ENCODE peak calls at places on chromosomes 5 and 9, in ten cellular contexts. H is effector memory CD4-positive, alpha-beta T cell; U is right lobe of liver; M is fibroblast of mammary gland; T is left lung; O is endodermal cell; A is CD4-positive, CD25-positive, alpha-beta regulatory T cell; X is cardiac muscle cell; Q is stomach; B is psoas muscle. D is an unnamed sample.

GRCh38 chr5:133906303-133906702 is 62.1 kb downstream of the C5orf15 start:
- DNase-seq in O (peak; percentile 63), U (no peak), H (no peak), A (no peak), X (no peak), B (no peak), M (no peak), Q (no peak), T (no peak), D (no peak)

GRCh38 chr5:12023614-12024241 is 119.5 kb upstream of the CTNND2 start:
- DNase-seq in Q (no peak), O (no peak), X (peak; percentile 70), M (peak; percentile 45), A (no peak), U (no peak), H (no peak), B (no peak), T (no peak), D (peak; percentile 19)

GRCh38 chr9:20191239-20191840 is 402.5 kb upstream of the SLC24A2 start:
- DNase-seq in O (no peak), M (no peak), T (no peak), A (no peak), B (no peak), H (no peak), U (no peak), X (no peak), Q (no peak), D (no peak)

GRCh38 chr9:3526903-3527652 is 1.3 kb upstream of the RFX3 start:
- DNase-seq in Q (no peak), O (peak; percentile 82), B (peak; percentile 13), U (no peak), T (no peak), A (no peak), H (no peak), X (peak; percentile 57), M (peak; percentile 25), D (no peak)

GRCh38 chr9:90637626-90638025 is 5.0 kb downstream of the DIRAS2 start:
- DNase-seq in O (no peak), B (no peak), A (no peak), T (no peak), H (no peak), U (no peak), X (no peak), M (no peak), Q (no peak), D (no peak)

GRCh38 chr5:136066705-136067271 is 38.0 kb downstream of the TGFBI start:
- DNase-seq in M (peak; percentile 76), Q (no peak), H (no peak), O (peak; percentile 55), B (peak; percentile 33), A (no peak), X (no peak), U (peak; percentile 60), T (no peak), D (no peak)

GRCh38 chr9:138068601-138069035 is 191.0 kb downstream of the CACNA1B start:
- DNase-seq in O (peak; percentile 53), X (no peak), U (peak; percentile 27), Q (peak; percentile 15), H (no peak), B (no peak), T (no peak), A (no peak), M (no peak), D (peak; percentile 42)

GRCh38 chr9:105690742-105691141 is 3.6 kb upstream of the TMEM38B start:
- DNase-seq in M (no peak), U (no peak), H (no peak), B (no peak), X (no peak), A (no peak), O (no peak), Q (no peak), T (no peak), D (no peak)

GRCh38 chr5:151905639-151906038 is 19.0 kb downstream of the GLRA1 start:
- DNase-seq in X (no peak), H (no peak), T (no peak), U (no peak), O (no peak), A (no peak), Q (no peak), M (no peak), B (no peak), D (no peak)

GRCh38 chr5:14781106-14781505 is 90.5 kb downstream of the ANKH start:
- DNase-seq in O (no peak), A (no peak), T (no peak), Q (no peak), U (no peak), X (no peak), H (no peak), B (no peak), M (peak; percentile 32), D (no peak)

GRCh38 chr5:8908055-8908683 is 637.7 kb downstream of the SEMA5A start:
- DNase-seq in X (peak; percentile 45), B (no peak), A (no peak), O (peak; percentile 91), T (no peak), Q (no peak), H (no peak), U (no peak), M (peak; percentile 50), D (peak; percentile 28)

GRCh38 chr5:65142511-65143011 is 339.2 kb downstream of the ADAMTS6 start:
- DNase-seq in H (no peak), Q (no peak), O (peak; percentile 73), X (no peak), U (no peak), B (no peak), A (no peak), M (peak; percentile 84), T (no peak), D (peak; percentile 41)

GRCh38 chr5:133750356-133750755 is 138.0 kb upstream of the FSTL4 start:
- DNase-seq in O (peak; percentile 24), U (no peak), X (no peak), Q (no peak), H (no peak), B (no peak), T (no peak), A (no peak), M (no peak), D (no peak)

GRCh38 chr9:125749287-125749935 is 2.2 kb downstream of the PBX3 start:
- DNase-seq in M (no peak), H (no peak), Q (no peak), A (no peak), U (no peak), T (no peak), O (no peak), B (no peak), X (no peak), D (no peak)
- H3K4me3 ChIP-seq in M (peak overlapping the region; percentile 75), H (no peak overlapping the region), Q (peak overlapping the region; percentile 83), A (peak overlapping the region; percentile 89), U (no peak overlapping the region), T (peak overlapping the region; percentile 82), O (peak overlapping the region; percentile 90), B (peak overlapping the region; percentile 87), X (peak overlapping the region; percentile 67), D (peak overlapping the region; percentile 91)

GRCh38 chr5:134949335-134949734 is 18.4 kb upstream of the CATSPER3 start:
- DNase-seq in Q (no peak), U (no peak), M (peak; percentile 5), H (no peak), B (no peak), X (no peak), T (no peak), O (no peak), A (no peak), D (no peak)
- H3K4me3 ChIP-seq in Q (no peak overlapping the region), U (no peak overlapping the region), M (no peak overlapping the region), H (no peak overlapping the region), B (no peak overlapping the region), X (no peak overlapping the region), T (no peak overlapping the region), O (no peak overlapping the region), A (no peak overlapping the region), D (no peak overlapping the region)

GRCh38 chr5:36606437-36607113 is at the start of gene SLC1A3:
- DNase-seq in A (no peak), Q (peak; percentile 46), T (peak; percentile 74), B (peak; percentile 34), H (no peak), O (peak; percentile 86), X (peak; percentile 73), M (peak; percentile 86), U (peak; percentile 65), D (peak; percentile 34)

GRCh38 chr5:36606052-36606436 is 362 bp upstream of the SLC1A3 start:
- DNase-seq in U (no peak), B (no peak), X (no peak), A (no peak), H (no peak), Q (no peak), M (peak; percentile 22), O (no peak), T (no peak), D (no peak)

GRCh38 chr5:36610629-36611028 is 4.2 kb downstream of the SLC1A3 start:
- DNase-seq in X (no peak), A (no peak), M (no peak), O (no peak), B (no peak), Q (no peak), U (no peak), H (no peak), T (no peak), D (no peak)

GRCh38 chr5:36607114-36607561 is 732 bp downstream of the SLC1A3 start:
- DNase-seq in U (no peak), M (peak; percentile 62), O (peak; percentile 77), H (no peak), T (peak; percentile 43), Q (no peak), B (peak; percentile 25), X (peak; percentile 72), A (no peak), D (no peak)

DNA sequence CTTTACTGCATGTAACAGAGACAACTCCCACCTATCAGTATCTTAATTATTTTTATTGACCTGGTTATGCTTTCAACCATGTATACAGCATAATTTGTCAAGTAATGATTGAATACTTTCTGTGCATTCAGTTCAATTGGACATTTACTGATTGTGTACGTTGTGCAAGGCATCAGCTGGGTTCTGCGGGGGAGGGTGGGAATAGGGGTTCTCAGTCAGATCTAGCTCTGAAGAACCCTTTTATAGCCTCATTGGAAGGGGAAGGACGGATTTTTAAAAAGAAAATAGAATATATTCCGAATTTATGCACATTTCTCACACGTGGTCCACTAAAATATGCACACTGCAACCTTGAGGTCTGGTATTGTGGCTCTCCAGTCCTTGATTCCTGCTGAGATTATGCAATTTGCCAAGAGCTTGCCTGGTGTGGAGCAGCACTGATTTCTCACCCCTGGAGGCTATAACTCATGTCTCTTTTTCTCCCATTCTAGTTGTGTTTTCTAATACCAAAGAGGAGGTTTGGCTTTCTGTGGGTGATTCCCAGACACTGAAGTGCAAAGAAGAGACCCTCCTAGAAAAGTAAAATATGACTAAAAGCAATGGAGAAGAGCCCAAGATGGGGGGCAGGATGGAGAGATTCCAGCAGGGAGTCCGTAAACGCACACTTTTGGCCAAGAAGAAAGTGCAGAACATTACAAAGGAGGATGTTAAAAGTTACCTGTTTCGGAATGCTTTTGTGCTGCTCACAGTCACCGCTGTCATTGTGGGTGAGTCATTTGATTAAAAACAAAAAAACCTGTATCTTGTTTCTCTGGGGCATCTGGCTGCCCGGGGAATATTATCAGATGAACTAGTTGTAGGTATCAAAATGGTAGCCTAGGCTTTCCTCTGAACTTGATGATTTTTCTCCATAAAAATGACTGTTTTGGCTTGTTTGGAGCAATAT is 1.7 kb downstream of the SLC1A3 start:
- DNase-seq in X (no peak), O (peak; percentile 44), Q (no peak), M (peak; percentile 62), B (no peak), H (no peak), A (no peak), U (no peak), T (no peak), D (no peak)
- H3K4me3 ChIP-seq in X (peak overlapping the region; percentile 88), O (peak overlapping the region; percentile 86), Q (peak overlapping the region; percentile 54), M (peak overlapping the region; percentile 72), B (peak overlapping the region; percentile 81), H (no peak overlapping the region), A (no peak overlapping the region), U (no peak overlapping the region), T (peak overlapping the region; percentile 2), D (peak overlapping the region; percentile 43)

GRCh38 chr9:112173489-112174222 is 1.4 kb downstream of the SUSD1 start:
- DNase-seq in X (no peak), U (no peak), T (no peak), H (no peak), A (no peak), O (no peak), M (no peak), Q (no peak), B (no peak), D (no peak)
- H3K4me3 ChIP-seq in X (no peak overlapping the region), U (no peak overlapping the region), T (no peak overlapping the region), H (peak overlapping the region; percentile 42), A (peak overlapping the region; percentile 84), O (no peak overlapping the region), M (no peak overlapping the region), Q (peak overlapping the region; percentile 68), B (peak overlapping the region; percentile 67), D (no peak overlapping the region)

D was measured in H7.